ENCODE peak calls at places on chromosomes 4 and X, in eight cellular contexts. M is K562, N is ovary, V is A549, S is lung, A is colonic mucosa, H is thoracic aorta, F is neuronal stem cell. D is an unnamed sample.

GRCh38 chrX:47420967-47421366 is 50.6 kb downstream of the ZNF157 start:
- DNase-seq in H (no peak), N (no peak), V (no peak), A (no peak), M (no peak), F (no peak), S (no peak), D (no peak)

GRCh38 chr4:10226756-10227155 is 110.2 kb upstream of the WDR1 start:
- DNase-seq in H (no peak), V (no peak), A (no peak), S (no peak), F (no peak), M (no peak), N (no peak), D (no peak)

GRCh38 chrX:107823456-107823855 is 2.2 kb upstream of the MID2 start:
- DNase-seq in F (no peak), M (no peak), N (no peak), A (no peak), V (no peak), S (no peak), H (no peak), D (no peak)

GRCh38 chr4:98527528-98527927 is 130.9 kb downstream of the TSPAN5 start:
- DNase-seq in V (no peak), A (no peak), S (no peak), N (no peak), M (no peak), F (no peak), H (no peak), D (no peak)

GRCh38 chrX:12972239-12972638 is 2.7 kb upstream of the TMSB4X start:
- DNase-seq in S (no peak), V (no peak), N (no peak), F (no peak), A (no peak), M (no peak), H (no peak), D (no peak)

GRCh38 chr4:183468210-183469095 is 24.0 kb downstream of the CDKN2AIP start:
- DNase-seq in A (no peak), N (no peak), H (no peak), S (no peak), F (no peak), V (peak), M (no peak), D (no peak)

GRCh38 chr4:168731006-168731636 is 234.3 kb downstream of the PALLD start:
- DNase-seq in A (no peak), F (no peak), N (no peak), S (no peak), H (no peak), M (no peak), V (no peak), D (no peak)

GRCh38 chr4:67565284-67565683 is 6.8 kb downstream of the STAP1 start:
- DNase-seq in V (no peak), M (no peak), H (no peak), F (no peak), N (no peak), A (no peak), S (no peak), D (no peak)

GRCh38 chrX:70479197-70479969 is 34.7 kb downstream of the DLG3 start:
- DNase-seq in V (peak), A (no peak), N (no peak), H (no peak), F (no peak), M (no peak), S (no peak), D (no peak)

GRCh38 chrX:96685205-96686099 is 810 bp downstream of the DIAPH2 start:
- DNase-seq in V (peak), A (peak), F (no peak), H (peak), S (peak), N (peak), M (no peak), D (peak)

GRCh38 chrX:152177497-152178269 is 39.3 kb upstream of the MAGEA10 start:
- DNase-seq in N (no peak), A (no peak), S (no peak), M (peak), V (no peak), F (no peak), H (no peak), D (no peak)

GRCh38 chr4:83974111-83974789 is 438.3 kb downstream of the GPAT3 start:
- DNase-seq in V (no peak), M (no peak), N (no peak), S (no peak), A (no peak), H (no peak), F (no peak), D (no peak)

GRCh38 chr4:1295405-1296055 is 5.8 kb downstream of the MAEA start:
- DNase-seq in N (no peak), V (no peak), S (no peak), F (no peak), M (no peak), A (no peak), H (no peak), D (no peak)

GRCh38 chr4:152255437-152255836 is 280.5 kb downstream of the FBXW7 start:
- DNase-seq in V (no peak), M (no peak), A (no peak), N (no peak), H (no peak), F (no peak), S (no peak), D (no peak)

GRCh38 chrX:155027509-155028066 is 944 bp downstream of the FUNDC2 start:
- DNase-seq in N (no peak), H (no peak), M (peak), S (no peak), F (no peak), A (peak), V (peak), D (no peak)

GRCh38 chr4:159308571-159309340 is 205.9 kb downstream of the RAPGEF2 start:
- DNase-seq in V (no peak), H (no peak), M (no peak), A (no peak), F (peak), N (no peak), S (no peak), D (no peak)

GRCh38 chr4:8023696-8024033 is 84.0 kb upstream of the AFAP1 start:
- DNase-seq in M (no peak), A (no peak), H (no peak), F (no peak), S (no peak), V (no peak), N (no peak), D (no peak)

GRCh38 chr4:23888421-23889319 is 1.2 kb downstream of the PPARGC1A start:
- DNase-seq in N (no peak), F (no peak), A (peak), M (no peak), H (no peak), V (no peak), S (peak), D (no peak)

GRCh38 chrX:68193786-68194185 is 239.5 kb downstream of the OPHN1 start:
- DNase-seq in F (no peak), H (no peak), V (no peak), M (no peak), N (no peak), A (no peak), S (no peak), D (no peak)

GRCh38 chrX:13689519-13690211 is 737 bp downstream of the RAB9A start:
- DNase-seq in N (no peak), V (no peak), S (no peak), F (no peak), H (no peak), A (no peak), M (peak), D (no peak)

GRCh38 chr4:123304151-123305021 is 92.2 kb upstream of the SPRY1 start:
- DNase-seq in S (no peak), A (no peak), V (no peak), H (no peak), M (no peak), F (peak), N (no peak), D (peak)
- H3K27ac ChIP-seq in S (no peak), A (no peak), V (no peak), H (no peak), M (no peak), F (peak), N (no peak), D (no peak)

GRCh38 chrX:20311505-20311904 is 44.8 kb upstream of the RPS6KA3 start:
- DNase-seq in F (no peak), A (no peak), H (no peak), V (no peak), M (no peak), N (no peak), S (no peak), D (no peak)
- H3K27ac ChIP-seq in F (no peak), A (no peak), H (no peak), V (no peak), M (no peak), N (no peak), S (no peak), D (no peak)

DNA sequence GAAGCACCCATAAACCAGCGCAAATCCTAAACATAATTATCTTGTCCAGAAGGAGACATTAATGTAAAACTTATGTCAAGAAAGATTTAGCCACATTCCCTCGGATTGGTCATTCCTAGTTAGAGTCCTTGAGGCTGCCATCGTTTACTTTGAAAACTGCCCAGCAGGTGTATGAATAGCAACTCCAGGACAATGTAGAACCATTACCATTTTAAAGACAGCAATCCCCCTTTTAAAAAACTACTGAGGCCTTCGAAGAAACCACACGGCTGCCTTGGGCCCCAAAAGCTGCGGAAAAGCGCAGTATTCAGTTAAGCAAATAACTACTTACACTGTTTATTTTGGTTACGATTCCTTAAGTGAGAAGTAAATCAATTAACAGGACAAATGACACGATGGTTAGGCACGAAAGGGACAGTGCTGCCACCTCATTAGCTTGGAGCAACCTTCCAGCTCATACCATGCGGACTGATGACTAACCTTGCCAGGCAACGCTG is 814 bp upstream of the SGMS2 start:
- DNase-seq in M (no peak), H (no peak), S (no peak), N (no peak), V (no peak), A (no peak), F (no peak), D (no peak)
- H3K27ac ChIP-seq in M (no peak), H (peak), S (peak), N (peak), V (peak), A (peak), F (no peak), D (peak)

GRCh38 chr4:78774395-78774794 is 1.8 kb upstream of the BMP2K start:
- DNase-seq in F (no peak), M (peak), N (no peak), S (no peak), H (no peak), A (no peak), V (no peak), D (no peak)
- H3K27ac ChIP-seq in F (no peak), M (peak), N (peak), S (no peak), H (peak), A (peak), V (peak), D (no peak)

GRCh38 chr4:14888790-14889189 is 113.5 kb upstream of the CPEB2 start:
- DNase-seq in H (no peak), A (no peak), F (no peak), V (peak), M (no peak), N (no peak), S (no peak), D (no peak)
- H3K27ac ChIP-seq in H (no peak), A (no peak), F (no peak), V (peak), M (no peak), N (no peak), S (no peak), D (peak)

GRCh38 chr4:165922747-165923146 is 49.7 kb downstream of the TLL1 start:
- DNase-seq in N (no peak), V (no peak), H (no peak), M (no peak), F (no peak), S (no peak), A (no peak), D (no peak)
- H3K27ac ChIP-seq in N (no peak), V (no peak), H (no peak), M (no peak), F (no peak), S (no peak), A (no peak), D (no peak)

DNA sequence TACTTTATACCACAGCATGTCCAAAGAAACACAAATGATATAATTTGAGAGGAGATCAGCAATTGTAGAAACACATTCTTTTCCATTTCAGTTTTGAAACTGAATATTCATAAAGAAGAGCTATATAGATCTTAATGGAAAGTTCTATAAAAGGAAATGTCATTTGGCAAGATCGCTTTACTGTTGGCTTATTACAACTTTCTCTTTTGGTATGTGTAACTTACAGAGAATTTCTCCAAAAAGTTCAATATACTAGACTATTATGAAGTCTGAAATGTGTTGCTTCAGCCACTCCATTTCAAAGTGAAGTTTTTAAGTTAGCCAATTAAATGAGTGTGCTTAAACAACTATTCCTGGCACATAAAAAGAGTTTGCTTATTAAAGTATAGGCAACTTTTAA is 157.9 kb downstream of the ARAP2 start:
- DNase-seq in F (no peak), M (no peak), V (no peak), A (no peak), H (no peak), S (no peak), N (no peak), D (no peak)
- H3K27ac ChIP-seq in F (no peak), M (no peak), V (no peak), A (no peak), H (no peak), S (no peak), N (no peak), D (no peak)

GRCh38 chr4:148166132-148166531 is 276.1 kb downstream of the NR3C2 start:
- DNase-seq in N (no peak), V (no peak), F (no peak), A (no peak), M (no peak), H (no peak), S (no peak), D (no peak)
- H3K27ac ChIP-seq in N (no peak), V (no peak), F (no peak), A (no peak), M (no peak), H (peak), S (no peak), D (no peak)

GRCh38 chr4:182193261-182193660 is 49.9 kb upstream of the TENM3 start:
- DNase-seq in F (no peak), A (no peak), H (no peak), S (no peak), N (no peak), M (no peak), V (no peak), D (no peak)
- H3K27ac ChIP-seq in F (peak), A (no peak), H (no peak), S (no peak), N (no peak), M (no peak), V (no peak), D (no peak)